ENCODE peak calls at places on chromosomes 13 and 19, in four cellular contexts. Y is neural progenitor cell, S is foreskin keratinocyte, E is fibroblast of lung. Q is an unnamed sample.

GRCh38 chr13:30818323-30818960 is 83.1 kb downstream of the ALOX5AP start:
- DNase-seq in S (peak; percentile 90), Y (no peak), E (peak; percentile 34), Q (no peak)

GRCh38 chr13:97076898-97077297 is 82.6 kb upstream of the OXGR1 start:
- DNase-seq in Y (peak; percentile 23), E (peak; percentile 15), S (no peak), Q (no peak)

GRCh38 chr13:46679369-46680180 is 117.4 kb downstream of the ESD start:
- DNase-seq in S (no peak), Y (peak; percentile 39), E (peak; percentile 76), Q (no peak)

GRCh38 chr13:26499209-26499601 is 58.3 kb upstream of the WASF3 start:
- DNase-seq in E (no peak), Y (peak; percentile 31), S (no peak), Q (peak; percentile 34)

GRCh38 chr19:34269968-34270621 is 15.7 kb downstream of the GARRE1 start:
- DNase-seq in Y (no peak), E (peak; percentile 49), S (peak; percentile 78), Q (peak; percentile 10)

GRCh38 chr13:34207334-34207733 is 389.4 kb downstream of the RFC3 start:
- DNase-seq in Y (no peak), S (peak; percentile 16), E (peak; percentile 70), Q (peak; percentile 32)

GRCh38 chr19:35655600-35655999 is 7.5 kb downstream of the COX6B1 start:
- DNase-seq in E (no peak), Y (no peak), S (no peak), Q (no peak)

GRCh38 chr13:37947419-37948140 is 78.0 kb upstream of the TRPC4 start:
- DNase-seq in Y (no peak), S (no peak), E (no peak), Q (no peak)

GRCh38 chr19:8569066-8569761 is 8.0 kb downstream of the MYO1F start:
- DNase-seq in E (peak; percentile 92), S (peak; percentile 44), Y (no peak), Q (peak; percentile 19)

GRCh38 chr19:54473071-54473941 is at the start of gene CDC42EP5:
- DNase-seq in E (peak; percentile 84), Y (peak; percentile 32), S (peak; percentile 65), Q (peak; percentile 41)

GRCh38 chr19:46404884-46405658 is 8.3 kb downstream of the CCDC8 start:
- DNase-seq in S (peak; percentile 41), E (peak; percentile 58), Y (peak; percentile 75), Q (peak; percentile 79)

GRCh38 chr19:57888107-57888493 is 737 bp downstream of the ZNF814 start:
- DNase-seq in E (no peak), S (peak; percentile 51), Y (no peak), Q (no peak)

GRCh38 chr13:103356226-103356864 is 290.1 kb upstream of the SLC10A2 start:
- DNase-seq in Y (no peak), S (no peak), E (no peak), Q (no peak)

GRCh38 chr13:78608705-78609463 is 5.5 kb upstream of the POU4F1 start:
- DNase-seq in Y (peak; percentile 58), S (no peak), E (peak; percentile 4), Q (no peak)

GRCh38 chr13:31749929-31750328 is 10.6 kb downstream of the RXFP2 start:
- DNase-seq in E (peak; percentile 80), S (peak; percentile 72), Y (no peak), Q (no peak)

GRCh38 chr19:4640247-4641000 is 1.1 kb downstream of the TNFAIP8L1 start:
- DNase-seq in Y (no peak), E (no peak), S (peak; percentile 38), Q (no peak)

GRCh38 chr13:40096357-40096911 is 441.0 kb downstream of the COG6 start:
- DNase-seq in S (no peak), E (no peak), Y (peak; percentile 26), Q (no peak)

GRCh38 chr19:7658219-7658686 is 10.6 kb upstream of the RETN start:
- DNase-seq in E (no peak), S (no peak), Y (peak; percentile 54), Q (peak; percentile 24)

GRCh38 chr19:16202320-16203255 is 4.9 kb downstream of the AP1M1 start:
- DNase-seq in Y (no peak), S (no peak), E (no peak), Q (no peak)

GRCh38 chr19:13892885-13893284 is 13.0 kb downstream of the BRME1 start:
- DNase-seq in Y (no peak), S (no peak), E (no peak), Q (no peak)

GRCh38 chr13:41520016-41520698 is 62.8 kb downstream of the RGCC start:
- DNase-seq in E (no peak), S (no peak), Y (no peak), Q (no peak)

GRCh38 chr13:99990045-99990977 is 8.7 kb downstream of the ZIC2 start:
- DNase-seq in E (no peak), S (no peak), Y (peak; percentile 63), Q (no peak)

GRCh38 chr13:93715866-93716265 is 489.3 kb downstream of the GPC6 start:
- DNase-seq in S (no peak), E (peak; percentile 37), Y (no peak), Q (no peak)

DNA sequence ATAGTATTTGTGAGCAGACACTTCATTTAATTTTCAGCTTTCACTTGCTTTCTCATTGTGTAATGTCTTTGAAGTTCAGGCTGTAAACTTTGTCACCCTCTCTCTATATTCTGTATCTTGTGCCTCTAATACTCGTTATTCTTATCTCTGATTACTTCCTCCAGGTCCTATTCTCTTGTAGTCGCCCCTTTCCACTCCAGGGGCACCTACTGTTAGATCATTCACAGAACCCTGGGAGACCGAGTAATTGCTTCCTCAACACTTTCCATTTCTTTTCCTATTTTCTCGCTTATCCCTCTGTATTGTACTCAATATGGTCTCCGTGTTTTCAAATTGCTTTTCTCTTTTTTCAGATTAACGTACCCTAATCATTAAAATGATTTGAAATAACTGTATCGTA is 93.9 kb upstream of the TDRD3 start:
- DNase-seq in Y (no peak), E (no peak), S (no peak), Q (no peak)
- H3K27ac ChIP-seq in Y (no peak overlapping the region), E (no peak overlapping the region), S (no peak overlapping the region), Q (no peak overlapping the region)

GRCh38 chr19:1018393-1018792 is 2.5 kb downstream of the TMEM259 start:
- DNase-seq in S (no peak), Y (no peak), E (no peak), Q (no peak)

GRCh38 chr19:1017115-1017905 is 3.6 kb downstream of the TMEM259 start:
- DNase-seq in S (peak; percentile 60), Y (no peak), E (no peak), Q (no peak)

GRCh38 chr19:1018932-1019615 is 1.8 kb downstream of the TMEM259 start:
- DNase-seq in S (no peak), Y (no peak), E (no peak), Q (no peak)

GRCh38 chr19:1016647-1017114 is 4.2 kb downstream of the TMEM259 start:
- DNase-seq in Y (no peak), E (peak; percentile 59), S (peak; percentile 64), Q (no peak)

DNA sequence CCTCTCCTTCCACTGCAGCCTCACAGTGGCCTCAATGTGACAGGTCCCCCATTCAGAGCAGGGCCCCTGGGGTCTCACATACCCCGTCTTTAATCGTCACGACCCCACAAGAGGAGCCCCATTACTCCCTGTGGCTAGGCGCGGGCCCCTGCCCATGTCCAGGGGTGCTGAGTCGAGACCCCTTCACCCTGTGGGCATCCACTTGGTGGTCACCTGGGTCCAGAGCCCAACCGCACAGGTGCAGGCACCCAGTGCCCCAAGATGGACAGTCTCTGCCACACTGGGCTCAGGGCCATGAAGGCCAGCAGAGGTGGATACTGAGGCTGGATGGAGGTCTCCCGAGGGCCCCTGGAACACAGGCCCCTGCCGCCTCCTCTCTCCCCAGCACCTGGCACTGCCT is 3.0 kb downstream of the TMEM259 start:
- DNase-seq in S (no peak), Y (no peak), E (no peak), Q (no peak)
- H3K4me1 ChIP-seq in S (peaks cover 6% of the 10 kb centered on the region), Y (peaks cover 21% of the 10 kb centered on the region), E (peaks cover 20% of the 10 kb centered on the region), Q (peaks cover 3% of the 10 kb centered on the region)

GRCh38 chr19:6056282-6056741 is 54.0 kb downstream of the RFX2 start:
- DNase-seq in S (no peak), E (no peak), Y (no peak), Q (no peak)
- H3K27me3 ChIP-seq in S (no peaks in the 10 kb centered on the region), E (no peaks in the 10 kb centered on the region), Y (peaks cover 3% of the 10 kb centered on the region), Q (no peaks in the 10 kb centered on the region)

GRCh38 chr19:12723643-12724426 is at the start of gene TNPO2:
- DNase-seq in Y (peak; percentile 92), E (peak; percentile 68), S (peak; percentile 49), Q (peak; percentile 95)

GRCh38 chr19:12723383-12723642 is 419 bp downstream of the TNPO2 start:
- DNase-seq in E (peak; percentile 14), S (no peak), Y (peak; percentile 28), Q (no peak)

GRCh38 chr19:12730054-12730453 is 4.4 kb downstream of the TRIR start:
- DNase-seq in Y (no peak), E (no peak), S (no peak), Q (no peak)

GRCh38 chr19:12727745-12728433 is 4.2 kb upstream of the TNPO2 start:
- DNase-seq in Y (no peak), S (peak; percentile 32), E (no peak), Q (no peak)

GRCh38 chr19:12726988-12727316 is 3.2 kb upstream of the TNPO2 start:
- DNase-seq in S (no peak), E (no peak), Y (no peak), Q (no peak)
- H3K27ac ChIP-seq in S (no peak overlapping the region), E (no peak overlapping the region), Y (no peak overlapping the region), Q (no peak overlapping the region)

DNA sequence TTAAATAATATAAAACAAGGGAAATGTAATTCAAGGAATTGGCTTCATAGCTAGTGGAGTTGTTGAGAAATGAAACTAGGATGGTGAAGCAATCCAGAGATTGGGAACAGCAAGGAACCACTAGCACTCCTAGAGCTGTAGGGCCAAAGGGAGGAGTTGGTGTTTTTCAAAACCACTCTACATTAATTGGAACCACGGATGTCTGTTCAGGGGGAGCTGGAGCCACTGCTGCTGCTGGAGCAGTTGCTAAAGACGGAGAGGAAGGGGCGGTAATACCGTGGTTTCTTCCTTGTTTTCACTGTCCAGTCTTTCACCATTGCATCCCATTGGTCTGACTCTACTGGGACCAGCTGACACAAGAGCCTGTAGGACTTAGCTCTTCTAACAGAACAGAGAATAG is 8.5 kb downstream of the DNAJC15 start:
- DNase-seq in S (no peak), E (peak; percentile 23), Y (no peak), Q (no peak)
- H3K4me1 ChIP-seq in S (no peaks in the 10 kb centered on the region), E (no peaks in the 10 kb centered on the region), Y (peaks cover 7% of the 10 kb centered on the region), Q (no peaks in the 10 kb centered on the region)